ENCODE peak calls at places on chromosomes 2 and 18, in seven cellular contexts. One of them, this sample, is unnamed.

GRCh38 chr2:64462940-64463339 is 9.0 kb downstream of the LGALSL start:
- DNase-seq in brain microvascular endothelial cell: no peak
- DNase-seq in activated CD4-positive, alpha-beta T cell treated with anti-CD3 and anti-CD28 coated beads for 4 hours: no peak
- DNase-seq in memory B cell: no peak
- DNase-seq in head of caudate nucleus: no peak
- DNase-seq in fibroblast of mammary gland: peak; percentile 68
- DNase-seq in MCF 10A: peak; percentile 50
- DNase-seq in this sample: no peak

GRCh38 chr2:30732376-30732775 is 74.9 kb downstream of the CAPN13 start:
- DNase-seq in fibroblast of mammary gland: no peak
- DNase-seq in head of caudate nucleus: no peak
- DNase-seq in activated CD4-positive, alpha-beta T cell treated with anti-CD3 and anti-CD28 coated beads for 4 hours: no peak
- DNase-seq in MCF 10A: no peak
- DNase-seq in brain microvascular endothelial cell: no peak
- DNase-seq in memory B cell: no peak
- DNase-seq in this sample: no peak

GRCh38 chr18:8264861-8265411 is 344.3 kb upstream of the RAB12 start:
- DNase-seq in MCF 10A: no peak
- DNase-seq in activated CD4-positive, alpha-beta T cell treated with anti-CD3 and anti-CD28 coated beads for 4 hours: no peak
- DNase-seq in fibroblast of mammary gland: no peak
- DNase-seq in head of caudate nucleus: no peak
- DNase-seq in brain microvascular endothelial cell: no peak
- DNase-seq in memory B cell: no peak
- DNase-seq in this sample: no peak

GRCh38 chr18:6328624-6329016 is 86.1 kb downstream of the L3MBTL4 start:
- DNase-seq in memory B cell: no peak
- DNase-seq in brain microvascular endothelial cell: no peak
- DNase-seq in head of caudate nucleus: no peak
- DNase-seq in activated CD4-positive, alpha-beta T cell treated with anti-CD3 and anti-CD28 coated beads for 4 hours: no peak
- DNase-seq in MCF 10A: no peak
- DNase-seq in fibroblast of mammary gland: no peak
- DNase-seq in this sample: no peak

GRCh38 chr2:119126650-119127049 is 31.9 kb downstream of the C1QL2 start:
- DNase-seq in memory B cell: no peak
- DNase-seq in MCF 10A: peak; percentile 50
- DNase-seq in fibroblast of mammary gland: peak; percentile 12
- DNase-seq in head of caudate nucleus: no peak
- DNase-seq in brain microvascular endothelial cell: no peak
- DNase-seq in activated CD4-positive, alpha-beta T cell treated with anti-CD3 and anti-CD28 coated beads for 4 hours: peak; percentile 17
- DNase-seq in this sample: peak; percentile 20

GRCh38 chr2:71550801-71551630 is 97.7 kb downstream of the DYSF start:
- DNase-seq in activated CD4-positive, alpha-beta T cell treated with anti-CD3 and anti-CD28 coated beads for 4 hours: no peak
- DNase-seq in fibroblast of mammary gland: no peak
- DNase-seq in MCF 10A: no peak
- DNase-seq in memory B cell: no peak
- DNase-seq in head of caudate nucleus: no peak
- DNase-seq in brain microvascular endothelial cell: no peak
- DNase-seq in this sample: no peak

GRCh38 chr2:143816927-143817326 is 687.7 kb downstream of the ARHGAP15 start:
- DNase-seq in head of caudate nucleus: no peak
- DNase-seq in memory B cell: no peak
- DNase-seq in activated CD4-positive, alpha-beta T cell treated with anti-CD3 and anti-CD28 coated beads for 4 hours: no peak
- DNase-seq in MCF 10A: no peak
- DNase-seq in brain microvascular endothelial cell: no peak
- DNase-seq in fibroblast of mammary gland: no peak
- DNase-seq in this sample: no peak

GRCh38 chr2:128115921-128116320 is 24.9 kb downstream of the UGGT1 start:
- DNase-seq in memory B cell: no peak
- DNase-seq in fibroblast of mammary gland: no peak
- DNase-seq in head of caudate nucleus: no peak
- DNase-seq in activated CD4-positive, alpha-beta T cell treated with anti-CD3 and anti-CD28 coated beads for 4 hours: no peak
- DNase-seq in brain microvascular endothelial cell: no peak
- DNase-seq in MCF 10A: no peak
- DNase-seq in this sample: no peak

GRCh38 chr2:33645861-33646260 is 46.8 kb upstream of the FAM98A start:
- DNase-seq in brain microvascular endothelial cell: peak; percentile 23
- DNase-seq in activated CD4-positive, alpha-beta T cell treated with anti-CD3 and anti-CD28 coated beads for 4 hours: no peak
- DNase-seq in MCF 10A: no peak
- DNase-seq in head of caudate nucleus: no peak
- DNase-seq in memory B cell: no peak
- DNase-seq in fibroblast of mammary gland: peak; percentile 1
- DNase-seq in this sample: no peak

GRCh38 chr2:152263902-152264301 is 71.1 kb upstream of the FMNL2 start:
- DNase-seq in MCF 10A: no peak
- DNase-seq in brain microvascular endothelial cell: no peak
- DNase-seq in memory B cell: no peak
- DNase-seq in fibroblast of mammary gland: no peak
- DNase-seq in activated CD4-positive, alpha-beta T cell treated with anti-CD3 and anti-CD28 coated beads for 4 hours: no peak
- DNase-seq in head of caudate nucleus: no peak
- DNase-seq in this sample: no peak

GRCh38 chr2:185291035-185291647 is 447.5 kb upstream of the FSIP2 start:
- DNase-seq in head of caudate nucleus: peak; percentile 9
- DNase-seq in memory B cell: no peak
- DNase-seq in fibroblast of mammary gland: peak; percentile 55
- DNase-seq in brain microvascular endothelial cell: peak; percentile 51
- DNase-seq in activated CD4-positive, alpha-beta T cell treated with anti-CD3 and anti-CD28 coated beads for 4 hours: no peak
- DNase-seq in MCF 10A: peak; percentile 71
- DNase-seq in this sample: no peak

GRCh38 chr18:11310476-11311086 is 161.2 kb upstream of the PIEZO2 start:
- DNase-seq in brain microvascular endothelial cell: no peak
- DNase-seq in activated CD4-positive, alpha-beta T cell treated with anti-CD3 and anti-CD28 coated beads for 4 hours: no peak
- DNase-seq in fibroblast of mammary gland: peak; percentile 57
- DNase-seq in head of caudate nucleus: peak; percentile 22
- DNase-seq in MCF 10A: peak; percentile 59
- DNase-seq in memory B cell: no peak
- DNase-seq in this sample: no peak

GRCh38 chr2:144522741-144523605 is 3.1 kb upstream of the ZEB2 start:
- DNase-seq in activated CD4-positive, alpha-beta T cell treated with anti-CD3 and anti-CD28 coated beads for 4 hours: no peak
- DNase-seq in brain microvascular endothelial cell: peak; percentile 33
- DNase-seq in fibroblast of mammary gland: no peak
- DNase-seq in head of caudate nucleus: peak; percentile 54
- DNase-seq in memory B cell: no peak
- DNase-seq in MCF 10A: no peak
- DNase-seq in this sample: no peak

GRCh38 chr2:156562136-156562535 is 126.0 kb downstream of the GPD2 start:
- DNase-seq in head of caudate nucleus: no peak
- DNase-seq in brain microvascular endothelial cell: no peak
- DNase-seq in memory B cell: no peak
- DNase-seq in activated CD4-positive, alpha-beta T cell treated with anti-CD3 and anti-CD28 coated beads for 4 hours: no peak
- DNase-seq in fibroblast of mammary gland: no peak
- DNase-seq in MCF 10A: no peak
- DNase-seq in this sample: no peak

GRCh38 chr2:239696559-239697207 is 295.9 kb upstream of the HDAC4 start:
- DNase-seq in fibroblast of mammary gland: no peak
- DNase-seq in MCF 10A: no peak
- DNase-seq in memory B cell: no peak
- DNase-seq in head of caudate nucleus: no peak
- DNase-seq in brain microvascular endothelial cell: no peak
- DNase-seq in activated CD4-positive, alpha-beta T cell treated with anti-CD3 and anti-CD28 coated beads for 4 hours: no peak
- DNase-seq in this sample: no peak

GRCh38 chr2:241866896-241867631 is 2.5 kb upstream of the RTP5 start:
- DNase-seq in brain microvascular endothelial cell: no peak
- DNase-seq in memory B cell: no peak
- DNase-seq in fibroblast of mammary gland: no peak
- DNase-seq in MCF 10A: no peak
- DNase-seq in head of caudate nucleus: no peak
- DNase-seq in activated CD4-positive, alpha-beta T cell treated with anti-CD3 and anti-CD28 coated beads for 4 hours: no peak
- DNase-seq in this sample: no peak

GRCh38 chr18:58272779-58273500 is 228.9 kb downstream of the NEDD4L start:
- DNase-seq in brain microvascular endothelial cell: peak; percentile 45
- DNase-seq in activated CD4-positive, alpha-beta T cell treated with anti-CD3 and anti-CD28 coated beads for 4 hours: no peak
- DNase-seq in head of caudate nucleus: no peak
- DNase-seq in memory B cell: no peak
- DNase-seq in fibroblast of mammary gland: no peak
- DNase-seq in MCF 10A: no peak
- DNase-seq in this sample: no peak

GRCh38 chr18:35379421-35379820 is 2.3 kb upstream of the ZNF396 start:
- DNase-seq in head of caudate nucleus: no peak
- DNase-seq in memory B cell: no peak
- DNase-seq in MCF 10A: no peak
- DNase-seq in activated CD4-positive, alpha-beta T cell treated with anti-CD3 and anti-CD28 coated beads for 4 hours: no peak
- DNase-seq in brain microvascular endothelial cell: no peak
- DNase-seq in fibroblast of mammary gland: no peak
- DNase-seq in this sample: no peak

GRCh38 chr2:120632796-120633646 is 102.6 kb upstream of the GLI2 start:
- DNase-seq in head of caudate nucleus: no peak
- DNase-seq in fibroblast of mammary gland: no peak
- DNase-seq in activated CD4-positive, alpha-beta T cell treated with anti-CD3 and anti-CD28 coated beads for 4 hours: no peak
- DNase-seq in MCF 10A: no peak
- DNase-seq in brain microvascular endothelial cell: no peak
- DNase-seq in memory B cell: no peak
- DNase-seq in this sample: no peak

GRCh38 chr2:27954261-27954673 is 63.7 kb downstream of the BABAM2 start:
- DNase-seq in fibroblast of mammary gland: peak; percentile 66
- DNase-seq in activated CD4-positive, alpha-beta T cell treated with anti-CD3 and anti-CD28 coated beads for 4 hours: no peak
- DNase-seq in brain microvascular endothelial cell: no peak
- DNase-seq in memory B cell: no peak
- DNase-seq in head of caudate nucleus: no peak
- DNase-seq in MCF 10A: peak; percentile 46
- DNase-seq in this sample: no peak

GRCh38 chr2:144430722-144431163 is 89.2 kb downstream of the ZEB2 start:
- DNase-seq in fibroblast of mammary gland: peak; percentile 69
- DNase-seq in memory B cell: no peak
- DNase-seq in head of caudate nucleus: no peak
- DNase-seq in MCF 10A: no peak
- DNase-seq in activated CD4-positive, alpha-beta T cell treated with anti-CD3 and anti-CD28 coated beads for 4 hours: no peak
- DNase-seq in brain microvascular endothelial cell: peak; percentile 64
- DNase-seq in this sample: peak; percentile 8

This sample was measured in GM18507.